ENCODE peak calls at places on chromosomes 12 and 14, in four cellular contexts. One of them, this sample, is unnamed.

GRCh38 chr14:102863381-102863780 is 59.1 kb upstream of the AMN start:
- DNase-seq in breast epithelium: no peak
- DNase-seq in mucosa of descending colon: no peak
- DNase-seq in lower leg skin: peak
- DNase-seq in this sample: no peak

GRCh38 chr14:100779691-100780080 is 46.2 kb upstream of the MEG3 start:
- DNase-seq in mucosa of descending colon: no peak
- DNase-seq in lower leg skin: peak
- DNase-seq in breast epithelium: no peak
- DNase-seq in this sample: no peak

GRCh38 chr12:49962861-49963765 is 1.4 kb downstream of the AQP5 start:
- DNase-seq in lower leg skin: no peak
- DNase-seq in breast epithelium: peak
- DNase-seq in mucosa of descending colon: peak
- DNase-seq in this sample: no peak

GRCh38 chr14:60327447-60328331 is 78.7 kb downstream of the PPM1A start:
- DNase-seq in breast epithelium: no peak
- DNase-seq in mucosa of descending colon: peak
- DNase-seq in lower leg skin: no peak
- DNase-seq in this sample: no peak

GRCh38 chr12:126055521-126055920 is 990.3 kb downstream of the AACS start:
- DNase-seq in breast epithelium: no peak
- DNase-seq in lower leg skin: peak
- DNase-seq in mucosa of descending colon: no peak
- DNase-seq in this sample: no peak

GRCh38 chr12:107515446-107515958 is 170.1 kb upstream of the PWP1 start:
- DNase-seq in lower leg skin: peak
- DNase-seq in breast epithelium: peak
- DNase-seq in mucosa of descending colon: no peak
- DNase-seq in this sample: peak

GRCh38 chr12:66331814-66332213 is 29.5 kb downstream of the HELB start:
- DNase-seq in breast epithelium: no peak
- DNase-seq in lower leg skin: no peak
- DNase-seq in mucosa of descending colon: no peak
- DNase-seq in this sample: no peak

GRCh38 chr14:77204907-77205306 is 23.3 kb downstream of the TMEM63C start:
- DNase-seq in lower leg skin: no peak
- DNase-seq in breast epithelium: no peak
- DNase-seq in mucosa of descending colon: no peak
- DNase-seq in this sample: no peak

GRCh38 chr12:91017511-91018263 is 12.9 kb upstream of the EPYC start:
- DNase-seq in lower leg skin: no peak
- DNase-seq in mucosa of descending colon: peak
- DNase-seq in breast epithelium: no peak
- DNase-seq in this sample: no peak

GRCh38 chr14:89165810-89166209 is 251.2 kb downstream of the FOXN3 start:
- DNase-seq in mucosa of descending colon: no peak
- DNase-seq in breast epithelium: no peak
- DNase-seq in lower leg skin: no peak
- DNase-seq in this sample: no peak

GRCh38 chr14:103568952-103569351 is 6.2 kb downstream of the COA8 start:
- DNase-seq in mucosa of descending colon: no peak
- DNase-seq in lower leg skin: no peak
- DNase-seq in breast epithelium: no peak
- DNase-seq in this sample: no peak

GRCh38 chr14:82837611-82838140 is 1304.0 kb upstream of the SEL1L start:
- DNase-seq in lower leg skin: no peak
- DNase-seq in mucosa of descending colon: no peak
- DNase-seq in breast epithelium: no peak
- DNase-seq in this sample: no peak

GRCh38 chr12:91866566-91866965 is 279.1 kb downstream of the BTG1 start:
- DNase-seq in breast epithelium: no peak
- DNase-seq in lower leg skin: no peak
- DNase-seq in mucosa of descending colon: no peak
- DNase-seq in this sample: no peak

GRCh38 chr12:59698599-59698998 is 102.8 kb downstream of the SLC16A7 start:
- DNase-seq in breast epithelium: no peak
- DNase-seq in mucosa of descending colon: no peak
- DNase-seq in lower leg skin: no peak
- DNase-seq in this sample: no peak

GRCh38 chr12:4214912-4215861 is 58.4 kb upstream of the CCND2 start:
- DNase-seq in lower leg skin: peak
- DNase-seq in breast epithelium: peak
- DNase-seq in mucosa of descending colon: peak
- DNase-seq in this sample: no peak

DNA sequence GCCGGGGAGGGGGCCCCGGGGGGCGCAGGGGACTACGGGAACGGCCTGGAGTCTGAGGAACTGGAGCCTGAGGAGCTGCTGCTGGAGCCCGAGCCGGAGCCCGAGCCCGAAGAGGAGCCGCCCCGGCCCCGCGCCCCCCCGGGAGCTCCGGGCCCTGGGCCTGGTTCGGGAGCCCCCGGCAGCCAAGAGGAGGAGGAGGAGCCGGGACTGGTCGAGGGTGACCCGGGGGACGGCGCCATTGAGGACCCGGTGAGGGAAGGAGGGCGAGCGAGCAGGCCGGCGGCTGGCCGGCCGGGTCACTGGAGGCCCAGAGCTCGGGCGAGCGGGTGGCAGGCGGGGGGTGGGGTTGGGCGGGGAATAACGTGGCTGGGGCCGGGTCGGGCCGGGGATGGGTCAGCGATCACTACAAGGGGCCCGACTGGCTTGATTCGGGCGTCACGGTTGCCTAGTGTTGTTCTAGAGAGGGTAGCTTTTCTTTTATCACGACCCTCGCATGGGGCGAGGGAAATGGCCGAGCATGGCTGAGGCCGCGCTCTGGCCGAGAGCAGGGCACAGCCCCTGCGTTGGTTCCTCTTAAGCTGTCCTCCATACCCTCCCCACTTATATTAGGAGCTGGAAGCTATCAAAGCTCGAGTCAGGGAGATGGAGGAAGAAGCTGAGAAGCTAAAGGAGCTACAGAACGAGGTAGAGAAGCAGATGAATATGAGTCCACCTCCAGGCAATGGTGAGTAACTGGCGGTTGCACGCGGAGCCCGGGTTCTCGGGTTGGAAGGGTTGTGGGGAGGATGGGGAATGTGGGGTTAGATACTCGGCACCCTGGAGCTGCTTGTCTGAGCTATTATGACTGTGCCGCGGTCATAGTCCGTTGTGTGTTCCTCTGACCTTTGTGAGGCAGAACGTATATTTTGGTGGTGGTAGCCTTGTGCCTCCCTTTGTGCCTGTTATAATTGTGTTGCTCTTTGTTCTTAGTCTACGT is 603 bp downstream of the PABPN1 start:
- DNase-seq in mucosa of descending colon: peak
- DNase-seq in lower leg skin: peak
- DNase-seq in breast epithelium: no peak
- DNase-seq in this sample: no peak
- TF ChIP-seq CTCF in mucosa of descending colon: no peak
- TF ChIP-seq CTCF in lower leg skin: no peak
- TF ChIP-seq CTCF in breast epithelium: no peak
- TF ChIP-seq CTCF in this sample: no peak

GRCh38 chr12:121099779-121100178 is 32.9 kb upstream of the P2RX7 start:
- DNase-seq in lower leg skin: no peak
- DNase-seq in breast epithelium: no peak
- DNase-seq in mucosa of descending colon: no peak
- DNase-seq in this sample: no peak

GRCh38 chr12:121096199-121096798 is 36.4 kb upstream of the P2RX7 start:
- DNase-seq in lower leg skin: no peak
- DNase-seq in breast epithelium: no peak
- DNase-seq in mucosa of descending colon: no peak
- DNase-seq in this sample: no peak

GRCh38 chr12:121093487-121093891 is 39.2 kb upstream of the P2RX7 start:
- DNase-seq in mucosa of descending colon: no peak
- DNase-seq in lower leg skin: no peak
- DNase-seq in breast epithelium: no peak
- DNase-seq in this sample: no peak

GRCh38 chr12:121092034-121092433 is 40.6 kb upstream of the P2RX7 start:
- DNase-seq in breast epithelium: no peak
- DNase-seq in lower leg skin: no peak
- DNase-seq in mucosa of descending colon: no peak
- DNase-seq in this sample: no peak

DNA sequence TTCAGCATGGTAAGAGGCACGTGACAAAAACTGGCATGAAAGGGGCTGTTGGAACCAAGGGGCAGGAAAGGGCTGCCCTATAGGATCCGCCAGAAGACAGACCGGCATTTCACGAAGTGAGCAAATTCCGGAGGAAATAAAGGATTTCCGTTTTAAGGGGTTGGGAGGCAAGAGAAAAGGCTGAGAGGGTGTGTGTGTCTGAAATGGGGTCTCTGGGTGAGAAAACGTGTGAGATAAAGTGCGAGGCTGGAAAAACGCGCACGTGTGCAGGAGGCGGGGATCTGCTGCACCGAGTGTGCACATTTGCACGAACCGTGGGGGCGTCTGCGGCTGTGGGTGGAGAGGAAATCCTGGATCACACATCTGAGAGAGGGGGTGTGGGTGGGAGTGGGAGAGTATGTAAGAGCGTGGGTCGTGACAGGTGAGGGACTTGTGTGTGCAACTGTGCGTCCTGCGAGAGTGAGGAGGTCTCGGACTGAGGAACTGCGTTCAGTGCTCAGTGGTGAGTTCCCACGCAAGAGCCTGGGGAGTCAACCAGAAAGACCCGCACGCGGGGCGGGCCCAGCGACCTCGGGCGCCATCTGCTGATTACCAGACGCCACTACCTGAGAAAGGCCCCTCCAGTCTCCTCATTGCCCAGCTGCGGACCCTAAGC is 37.0 kb upstream of the P2RX7 start:
- DNase-seq in lower leg skin: peak
- DNase-seq in breast epithelium: peak
- DNase-seq in mucosa of descending colon: peak
- DNase-seq in this sample: peak
- TF ChIP-seq CTCF in lower leg skin: no peak
- TF ChIP-seq CTCF in breast epithelium: peak
- TF ChIP-seq CTCF in mucosa of descending colon: peak
- TF ChIP-seq CTCF in this sample: no peak

GRCh38 chr12:168201-168600 is 45.8 kb downstream of the SLC6A12 start:
- DNase-seq in breast epithelium: no peak
- DNase-seq in mucosa of descending colon: no peak
- DNase-seq in lower leg skin: no peak
- DNase-seq in this sample: no peak

GRCh38 chr12:171276-171675 is 42.7 kb downstream of the SLC6A12 start:
- DNase-seq in mucosa of descending colon: no peak
- DNase-seq in breast epithelium: no peak
- DNase-seq in lower leg skin: no peak
- DNase-seq in this sample: no peak

GRCh38 chr12:168763-169525 is 45.0 kb downstream of the SLC6A12 start:
- DNase-seq in mucosa of descending colon: no peak
- DNase-seq in lower leg skin: no peak
- DNase-seq in breast epithelium: no peak
- DNase-seq in this sample: no peak

GRCh38 chr12:170361-171225 is 43.4 kb downstream of the SLC6A12 start:
- DNase-seq in mucosa of descending colon: no peak
- DNase-seq in lower leg skin: no peak
- DNase-seq in breast epithelium: no peak
- DNase-seq in this sample: no peak

DNA sequence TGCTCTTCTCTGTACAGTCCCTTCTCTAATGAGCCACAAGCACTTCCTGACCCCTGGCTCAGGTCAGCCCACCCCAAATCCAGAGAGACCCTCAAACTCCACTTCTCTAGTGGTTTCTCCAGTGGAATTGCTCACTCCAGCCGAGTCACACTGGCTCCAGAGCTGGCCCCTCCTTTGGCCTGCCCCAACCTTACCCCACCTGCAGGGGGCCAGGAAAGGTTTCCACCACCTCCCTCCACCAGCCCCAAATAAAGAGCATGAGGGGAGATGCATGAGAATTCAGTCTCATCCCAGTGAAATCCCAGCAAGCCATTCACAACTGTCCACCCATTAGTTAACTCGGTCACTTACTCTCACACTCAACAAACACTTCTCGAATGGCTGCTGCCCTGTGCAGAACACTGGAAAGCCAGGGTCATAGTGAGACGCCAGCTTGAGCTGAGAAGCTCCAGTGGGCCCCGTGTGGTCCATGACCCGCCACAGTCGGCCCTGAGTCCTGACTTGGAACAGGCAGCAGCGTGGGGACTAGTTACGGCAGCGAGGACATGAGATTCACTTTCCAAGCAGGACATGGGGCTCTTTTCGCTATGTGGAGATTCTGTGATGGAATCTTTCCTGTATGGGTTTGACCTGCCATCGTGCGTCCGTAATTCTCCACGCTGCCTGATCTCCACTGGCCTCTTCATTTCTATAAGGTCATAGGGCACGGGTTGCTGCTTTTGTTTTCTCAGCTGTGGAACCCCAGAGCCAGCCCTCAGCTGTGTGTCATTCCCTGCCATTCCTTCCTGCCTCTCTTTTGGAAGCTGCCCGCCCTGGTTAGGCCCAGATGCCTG is 44.2 kb downstream of the SLC6A12 start:
- DNase-seq in lower leg skin: no peak
- DNase-seq in mucosa of descending colon: no peak
- DNase-seq in breast epithelium: no peak
- DNase-seq in this sample: no peak
- TF ChIP-seq CTCF in lower leg skin: no peak
- TF ChIP-seq CTCF in mucosa of descending colon: no peak
- TF ChIP-seq CTCF in breast epithelium: no peak
- TF ChIP-seq CTCF in this sample: no peak

GRCh38 chr12:2673966-2674810 is 120.6 kb upstream of the FKBP4 start:
- DNase-seq in mucosa of descending colon: no peak
- DNase-seq in lower leg skin: peak
- DNase-seq in breast epithelium: no peak
- DNase-seq in this sample: no peak
- TF ChIP-seq CTCF in mucosa of descending colon: no peak
- TF ChIP-seq CTCF in lower leg skin: no peak
- TF ChIP-seq CTCF in breast epithelium: no peak
- TF ChIP-seq CTCF in this sample: no peak